ENCODE peak calls at places on chromosomes 12 and 14, in eight cellular contexts. J is WERI-Rb-1, G is mucosa of descending colon, W is right atrium auricular region, O is pancreas, P is GM12865, L is endodermal cell, V is GM20000. I is an unnamed sample.

GRCh38 chr14:76919811-76920571 is 93.8 kb downstream of the LRRC74A start:
- DNase-seq in L (peak), W (no peak), O (peak), J (peak), P (no peak), G (peak), V (no peak), I (peak)

GRCh38 chr14:77579065-77579464 is 37.4 kb downstream of the SPTLC2 start:
- DNase-seq in W (no peak), O (no peak), G (no peak), L (no peak), P (no peak), J (no peak), V (no peak), I (no peak)

GRCh38 chr14:99648385-99648784 is 3.5 kb downstream of the HHIPL1 start:
- DNase-seq in O (no peak), J (no peak), W (no peak), G (no peak), P (no peak), L (no peak), V (no peak), I (no peak)

GRCh38 chr12:123931686-123932321 is 40.8 kb downstream of the CCDC92 start:
- DNase-seq in V (no peak), O (no peak), J (no peak), W (no peak), P (no peak), L (no peak), G (no peak), I (no peak)

GRCh38 chr12:59736786-59737185 is 141.0 kb downstream of the SLC16A7 start:
- DNase-seq in W (no peak), J (peak), O (peak), P (no peak), G (no peak), L (peak), V (no peak), I (no peak)

GRCh38 chr12:67517181-67517887 is 131.2 kb upstream of the DYRK2 start:
- DNase-seq in V (no peak), G (peak), L (no peak), J (no peak), W (no peak), O (peak), P (no peak), I (no peak)

GRCh38 chr12:42017036-42017435 is 127.6 kb downstream of the GXYLT1 start:
- DNase-seq in G (no peak), O (no peak), J (no peak), L (no peak), P (peak), V (no peak), W (no peak), I (no peak)

GRCh38 chr14:39488600-39488999 is 56.4 kb upstream of the FBXO33 start:
- DNase-seq in J (no peak), P (no peak), W (no peak), L (peak), V (no peak), G (no peak), O (no peak), I (no peak)

GRCh38 chr12:31431721-31432120 is 105.8 kb upstream of the SINHCAF start:
- DNase-seq in W (no peak), P (no peak), G (no peak), J (no peak), O (no peak), L (no peak), V (no peak), I (no peak)

GRCh38 chr12:89789862-89790261 is 81.2 kb upstream of the ATP2B1 start:
- DNase-seq in L (no peak), V (peak), P (peak), G (no peak), J (no peak), O (no peak), W (no peak), I (no peak)

GRCh38 chr12:66092559-66093269 is 37.8 kb downstream of the LLPH start:
- DNase-seq in W (no peak), L (no peak), G (no peak), P (peak), J (no peak), V (no peak), O (no peak), I (no peak)

GRCh38 chr14:67734675-67735074 is 33.0 kb downstream of the RDH12 start:
- DNase-seq in G (no peak), L (peak), J (no peak), W (no peak), O (no peak), P (no peak), V (no peak), I (no peak)

GRCh38 chr12:103799504-103800251 is 41.4 kb downstream of the NT5DC3 start:
- DNase-seq in L (peak), O (peak), W (no peak), J (no peak), V (no peak), G (peak), P (no peak), I (no peak)

GRCh38 chr12:1651946-1652345 is 22.9 kb downstream of the WNT5B start:
- DNase-seq in W (no peak), L (no peak), J (no peak), O (no peak), G (no peak), P (no peak), V (no peak), I (no peak)

GRCh38 chr12:119994892-119995658 is 6.0 kb downstream of the BICDL1 start:
- DNase-seq in G (no peak), P (no peak), W (no peak), J (no peak), O (no peak), V (no peak), L (no peak), I (no peak)

GRCh38 chr12:64457036-64457435 is 5.1 kb downstream of the TBK1 start:
- DNase-seq in G (no peak), J (no peak), O (no peak), W (no peak), L (no peak), P (no peak), V (no peak), I (no peak)

GRCh38 chr14:59303216-59303615 is 114.7 kb downstream of the DAAM1 start:
- DNase-seq in L (no peak), J (no peak), G (no peak), O (no peak), P (no peak), W (no peak), V (no peak), I (no peak)

GRCh38 chr12:117484901-117485300 is 123.5 kb upstream of the NOS1 start:
- DNase-seq in G (no peak), V (no peak), P (no peak), O (no peak), L (no peak), W (no peak), J (no peak), I (no peak)

GRCh38 chr12:71857657-71858056 is 18.1 kb downstream of the TBC1D15 start:
- DNase-seq in O (no peak), L (no peak), V (no peak), G (no peak), P (no peak), W (no peak), J (no peak), I (no peak)

GRCh38 chr12:108302471-108303311 is 36.4 kb downstream of the CMKLR1 start:
- DNase-seq in J (no peak), G (peak), O (peak), W (peak), P (no peak), L (peak), V (no peak), I (peak)

GRCh38 chr14:90677484-90678045 is 138.7 kb downstream of the TTC7B start:
- DNase-seq in J (no peak), V (no peak), G (no peak), W (no peak), O (no peak), P (no peak), L (no peak), I (no peak)

GRCh38 chr12:87428701-87429277 is 600.4 kb downstream of the C12orf50 start:
- DNase-seq in G (no peak), P (no peak), J (no peak), O (no peak), W (no peak), V (no peak), L (no peak), I (no peak)

GRCh38 chr14:46661728-46662127 is 10.1 kb upstream of the RPL10L start:
- DNase-seq in V (no peak), O (no peak), W (no peak), J (no peak), L (peak), G (no peak), P (no peak), I (no peak)

GRCh38 chr12:121748571-121749265 is 36.2 kb downstream of the TMEM120B start:
- DNase-seq in O (no peak), V (no peak), L (peak), G (no peak), W (no peak), P (no peak), J (peak), I (no peak)

GRCh38 chr12:108782971-108783370 is 51.7 kb upstream of the CORO1C start:
- DNase-seq in W (no peak), P (no peak), O (no peak), J (no peak), V (no peak), G (no peak), L (no peak), I (no peak)

GRCh38 chr12:119725523-119725922 is 57.6 kb downstream of the PRKAB1 start:
- DNase-seq in P (no peak), O (no peak), J (no peak), V (no peak), W (no peak), G (no peak), L (no peak), I (no peak)

GRCh38 chr14:75229576-75229922 is 49.1 kb upstream of the FOS start:
- DNase-seq in O (peak), L (no peak), V (no peak), G (peak), W (no peak), P (no peak), J (no peak), I (no peak)

GRCh38 chr12:107092669-107093546 is 441 bp downstream of the CRY1 start:
- DNase-seq in L (peak), P (peak), G (peak), O (peak), V (peak), J (peak), W (peak), I (peak)

GRCh38 chr14:72552236-72552635 is 341.7 kb downstream of the DPF3 start:
- DNase-seq in G (no peak), P (no peak), J (no peak), V (no peak), W (no peak), O (no peak), L (peak), I (no peak)

GRCh38 chr12:123533672-123534643 is at the start of gene RILPL1:
- DNase-seq in J (peak), P (peak), O (peak), L (peak), G (peak), W (peak), V (peak), I (peak)

GRCh38 chr12:53069621-53070410 is 9.4 kb downstream of the SPRYD3 start:
- DNase-seq in P (no peak), G (no peak), J (no peak), W (peak), L (peak), O (no peak), V (no peak), I (peak)

GRCh38 chr14:92952497-92953298 is 29.7 kb downstream of the CHGA start:
- DNase-seq in W (peak), O (no peak), G (peak), J (no peak), L (no peak), P (no peak), V (no peak), I (peak)

GRCh38 chr12:23140710-23141109 is 515.7 kb downstream of the ETNK1 start:
- DNase-seq in J (no peak), L (no peak), W (no peak), P (no peak), G (no peak), O (no peak), V (no peak), I (no peak)

GRCh38 chr14:52031781-52032180 is 37.1 kb downstream of the NID2 start:
- DNase-seq in W (no peak), J (no peak), G (no peak), V (no peak), P (no peak), L (no peak), O (peak), I (peak)

GRCh38 chr12:114975974-114976310 is 292.0 kb upstream of the TBX3 start:
- DNase-seq in P (no peak), W (no peak), L (no peak), V (no peak), O (no peak), J (no peak), G (no peak), I (no peak)

GRCh38 chr14:93115920-93116675 is at the start of gene ITPK1:
- DNase-seq in V (peak), P (peak), L (peak), W (no peak), G (peak), J (peak), O (peak), I (peak)

GRCh38 chr14:104293231-104293841 is 154.9 kb downstream of the KIF26A start:
- DNase-seq in V (no peak), W (no peak), J (peak), P (no peak), G (peak), L (peak), O (no peak), I (peak)

GRCh38 chr12:130254476-130255276 is 83.0 kb upstream of the PIWIL1 start:
- DNase-seq in O (peak), L (no peak), P (no peak), V (no peak), G (no peak), J (no peak), W (no peak), I (no peak)

GRCh38 chr14:31858868-31859267 is 218.2 kb upstream of the ARHGAP5 start:
- DNase-seq in W (no peak), O (no peak), G (no peak), P (no peak), V (no peak), L (no peak), J (no peak), I (no peak)

GRCh38 chr12:12985817-12986408 is 14.2 kb downstream of the HEBP1 start:
- DNase-seq in G (no peak), W (no peak), O (no peak), J (peak), V (no peak), L (peak), P (peak), I (no peak)

DNA sequence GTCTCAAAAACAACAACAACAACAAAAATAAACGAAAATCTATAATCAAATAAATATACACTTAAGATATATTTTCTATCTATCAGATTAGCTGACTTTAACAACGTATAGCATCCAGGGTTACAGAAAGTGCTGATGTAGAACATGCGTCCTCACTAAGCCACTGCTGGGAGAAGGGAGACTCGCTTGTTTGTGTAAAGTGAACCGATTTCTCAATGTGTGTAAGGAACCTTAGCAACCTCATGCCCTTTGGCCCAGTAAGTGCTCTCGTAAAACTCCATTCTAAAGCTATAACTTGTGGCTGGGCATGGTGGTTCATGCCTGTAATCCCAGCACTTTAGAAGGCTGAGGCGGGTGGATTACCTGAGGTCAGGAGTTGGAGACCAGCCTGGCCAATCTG is 23.8 kb downstream of the NFKBIA start:
- DNase-seq in G (no peak), J (no peak), W (no peak), P (no peak), V (no peak), L (no peak), O (no peak), I (no peak)
- TF ChIP-seq CTCF in G (no peak), J (no peak), W (no peak), P (no peak), V (no peak), L (no peak), O (no peak), I (no peak)

DNA sequence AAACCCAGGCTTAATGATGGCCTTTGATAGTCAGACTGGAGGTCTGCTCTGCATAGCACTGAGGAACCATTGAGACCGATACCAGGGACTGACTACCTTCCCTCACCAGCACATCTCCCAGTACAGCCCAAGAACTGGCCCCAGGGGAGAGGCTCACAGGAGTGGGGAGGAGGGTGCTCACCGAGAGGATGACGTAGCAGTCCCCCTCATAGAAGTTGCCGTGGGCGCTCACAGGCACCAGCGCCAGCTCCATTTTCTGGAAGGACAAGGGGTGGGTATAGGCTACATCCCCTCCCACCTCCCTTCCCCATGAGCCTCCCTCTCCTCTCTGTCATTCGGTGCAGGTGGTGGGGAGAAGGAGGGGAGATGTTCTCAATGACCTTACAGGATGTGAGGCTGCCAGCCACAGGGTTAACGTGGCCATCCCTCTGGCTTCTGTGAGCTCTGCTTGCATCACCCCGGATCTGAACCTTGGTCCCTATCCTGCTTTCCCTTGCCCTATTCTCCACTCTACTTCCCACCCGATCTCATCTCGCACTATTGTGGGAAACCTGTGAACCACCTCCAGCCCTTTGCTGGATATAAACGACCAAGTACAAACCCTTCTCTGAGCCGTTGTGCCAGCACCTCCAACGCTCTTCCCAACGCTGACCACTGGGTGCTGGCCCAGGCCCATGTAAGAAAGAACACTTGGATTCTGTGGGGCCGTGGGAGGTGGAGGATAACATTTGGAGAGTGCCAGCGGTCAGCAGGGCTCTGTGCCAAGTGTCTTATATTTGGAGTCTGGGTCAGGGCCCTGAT is 4.4 kb downstream of the AVIL start:
- DNase-seq in V (no peak), O (no peak), L (peak), G (no peak), W (no peak), P (no peak), J (no peak), I (no peak)
- TF ChIP-seq CTCF in V (no peak), O (no peak), L (no peak), G (no peak), W (no peak), P (no peak), J (no peak), I (no peak)

DNA sequence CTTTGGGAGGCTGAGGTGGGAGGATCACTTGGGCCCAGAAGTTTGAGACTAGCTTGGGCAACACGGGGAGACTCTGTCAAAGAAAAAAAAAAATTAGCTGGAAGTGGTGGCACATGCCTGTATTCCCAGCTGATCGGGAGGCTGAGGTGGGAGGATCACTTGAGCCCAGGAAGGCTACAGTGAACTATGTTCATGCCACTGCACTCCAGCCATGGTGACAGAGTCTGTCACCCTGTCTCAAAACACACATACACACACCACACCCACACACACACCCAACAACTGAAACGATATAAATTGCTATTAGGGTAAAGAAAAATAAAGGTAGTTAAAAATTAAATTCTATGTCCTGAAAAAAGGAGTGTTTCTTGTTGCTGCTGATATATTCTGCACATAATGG is 7.9 kb downstream of the PPP1R12A start:
- DNase-seq in O (no peak), P (no peak), V (no peak), G (no peak), L (no peak), J (no peak), W (no peak), I (no peak)
- TF ChIP-seq CTCF in O (no peak), P (no peak), V (no peak), G (no peak), L (no peak), J (no peak), W (no peak), I (no peak)

GRCh38 chr12:48071808-48072207 is 34.1 kb downstream of the SENP1 start:
- DNase-seq in J (no peak), V (no peak), L (no peak), G (no peak), P (no peak), O (no peak), W (no peak), I (no peak)
- TF ChIP-seq CTCF in J (no peak), V (no peak), L (no peak), G (no peak), P (no peak), O (no peak), W (no peak), I (no peak)

DNA sequence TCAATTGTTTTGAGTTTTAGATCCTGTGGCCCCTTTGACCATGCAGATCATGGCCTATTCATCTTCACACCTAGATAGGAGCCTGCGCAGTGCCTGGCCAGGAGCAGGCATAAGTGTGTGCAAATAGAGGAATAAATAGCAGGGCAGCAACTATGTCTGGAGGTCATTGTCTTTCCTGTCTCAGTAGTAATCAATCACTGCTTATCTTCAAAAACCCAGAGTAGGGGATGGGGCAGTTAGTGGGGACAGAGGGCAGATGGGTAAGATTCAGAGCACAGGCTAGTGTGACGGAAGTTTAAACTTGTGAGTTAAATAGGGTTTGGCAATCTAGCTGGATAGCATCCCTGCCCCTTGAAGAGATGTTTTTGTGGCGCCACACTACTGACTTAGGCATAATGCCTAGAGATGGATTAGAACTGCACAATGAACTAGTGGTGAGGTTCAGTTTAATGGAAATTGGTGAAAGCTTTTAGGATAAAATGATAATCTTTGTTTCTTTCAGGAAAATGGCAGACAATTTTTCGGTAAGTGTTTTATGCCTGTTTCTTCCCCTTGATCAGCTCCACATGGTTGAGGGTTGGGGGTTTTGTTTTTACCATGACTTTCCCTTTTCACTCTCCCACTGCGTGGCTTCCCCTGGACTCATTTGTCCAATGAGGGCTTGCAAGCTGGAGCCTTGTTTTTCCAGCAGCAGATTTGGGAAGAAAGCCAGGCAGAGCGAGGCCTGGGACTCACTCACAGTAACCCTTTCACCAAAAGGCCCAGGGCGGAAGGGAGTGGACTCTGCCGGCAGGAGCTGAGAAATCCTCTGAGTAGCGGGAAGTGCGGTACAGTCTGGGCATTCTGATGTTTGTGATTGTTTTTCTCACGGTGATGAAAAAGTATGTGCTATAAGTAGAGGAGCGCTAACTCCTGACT is 8.1 kb downstream of the LGALS3 start:
- DNase-seq in O (peak), V (no peak), J (no peak), L (no peak), W (peak), P (no peak), G (no peak), I (peak)
- TF ChIP-seq CTCF in O (no peak), V (no peak), J (no peak), L (no peak), W (no peak), P (no peak), G (no peak), I (peak)

GRCh38 chr14:74207943-74208342 is 31.3 kb upstream of the VSX2 start:
- DNase-seq in V (no peak), J (peak), O (no peak), G (no peak), L (peak), W (no peak), P (no peak), I (no peak)
- TF ChIP-seq CTCF in V (no peak), J (peak), O (no peak), G (no peak), L (peak), W (no peak), P (peak), I (no peak)

I was measured in left ventricle myocardium inferior.